ENCODE peak calls at places on chromosomes 5 and 9, in five cellular contexts. One of them, this sample, is unnamed.

GRCh38 chr5:167128581-167128980 is 1162.9 kb upstream of the WWC1 start:
- DNase-seq in kidney tubule cell: no peak
- DNase-seq in GM10248: no peak
- DNase-seq in aorta: no peak
- DNase-seq in NCI-H345: no peak
- DNase-seq in this sample: no peak

GRCh38 chr5:82924990-82925385 is 152.2 kb downstream of the TMEM167A start:
- DNase-seq in aorta: no peak
- DNase-seq in kidney tubule cell: peak; percentile 22
- DNase-seq in GM10248: no peak
- DNase-seq in NCI-H345: no peak
- DNase-seq in this sample: no peak

GRCh38 chr9:129111143-129111761 is at the start of gene PTPA:
- DNase-seq in GM10248: peak; percentile 94
- DNase-seq in kidney tubule cell: peak; percentile 92
- DNase-seq in NCI-H345: peak; percentile 93
- DNase-seq in aorta: peak; percentile 92
- DNase-seq in this sample: no peak

GRCh38 chr9:118609355-118610044 is 759.7 kb downstream of the BRINP1 start:
- DNase-seq in NCI-H345: no peak
- DNase-seq in kidney tubule cell: peak; percentile 75
- DNase-seq in aorta: no peak
- DNase-seq in GM10248: no peak
- DNase-seq in this sample: no peak

GRCh38 chr5:74722271-74722670 is 37.2 kb downstream of the HEXB start:
- DNase-seq in GM10248: no peak
- DNase-seq in NCI-H345: no peak
- DNase-seq in aorta: no peak
- DNase-seq in kidney tubule cell: no peak
- DNase-seq in this sample: no peak

GRCh38 chr9:12809720-12810119 is 34.9 kb downstream of the LURAP1L start:
- DNase-seq in kidney tubule cell: no peak
- DNase-seq in GM10248: no peak
- DNase-seq in NCI-H345: no peak
- DNase-seq in aorta: no peak
- DNase-seq in this sample: no peak

GRCh38 chr9:29668732-29669131 is 2095.5 kb upstream of the C9orf72 start:
- DNase-seq in NCI-H345: no peak
- DNase-seq in aorta: no peak
- DNase-seq in GM10248: no peak
- DNase-seq in kidney tubule cell: no peak
- DNase-seq in this sample: no peak

GRCh38 chr5:115816226-115817042 is at the start of gene CDO1:
- DNase-seq in kidney tubule cell: peak; percentile 32
- DNase-seq in GM10248: peak; percentile 34
- DNase-seq in NCI-H345: peak; percentile 21
- DNase-seq in aorta: peak; percentile 77
- DNase-seq in this sample: peak; percentile 61

GRCh38 chr5:171984748-171985419 is 21.6 kb downstream of the FBXW11 start:
- DNase-seq in NCI-H345: no peak
- DNase-seq in kidney tubule cell: peak; percentile 90
- DNase-seq in GM10248: no peak
- DNase-seq in aorta: no peak
- DNase-seq in this sample: no peak

GRCh38 chr9:136791466-136792276 is 527 bp downstream of the TMEM141 start:
- DNase-seq in GM10248: peak; percentile 50
- DNase-seq in NCI-H345: peak; percentile 62
- DNase-seq in kidney tubule cell: peak; percentile 78
- DNase-seq in aorta: peak; percentile 76
- DNase-seq in this sample: no peak

GRCh38 chr9:73347720-73348119 is 196.1 kb downstream of the ANXA1 start:
- DNase-seq in aorta: no peak
- DNase-seq in GM10248: no peak
- DNase-seq in kidney tubule cell: no peak
- DNase-seq in NCI-H345: no peak
- DNase-seq in this sample: no peak

GRCh38 chr5:111772456-111772855 is 15.5 kb upstream of the NREP start:
- DNase-seq in aorta: no peak
- DNase-seq in NCI-H345: peak; percentile 4
- DNase-seq in kidney tubule cell: peak; percentile 21
- DNase-seq in GM10248: no peak
- DNase-seq in this sample: no peak

GRCh38 chr5:172716796-172717313 is 54.1 kb downstream of the DUSP1 start:
- DNase-seq in GM10248: peak; percentile 81
- DNase-seq in NCI-H345: peak; percentile 73
- DNase-seq in aorta: peak; percentile 90
- DNase-seq in kidney tubule cell: peak; percentile 79
- DNase-seq in this sample: no peak

GRCh38 chr5:80871541-80871961 is 88.6 kb upstream of the RASGRF2 start:
- DNase-seq in aorta: no peak
- DNase-seq in kidney tubule cell: peak; percentile 69
- DNase-seq in GM10248: no peak
- DNase-seq in NCI-H345: no peak
- DNase-seq in this sample: no peak

GRCh38 chr9:113558632-113559502 is 95.3 kb downstream of the RGS3 start:
- DNase-seq in aorta: peak; percentile 93
- DNase-seq in NCI-H345: no peak
- DNase-seq in kidney tubule cell: peak; percentile 49
- DNase-seq in GM10248: no peak
- DNase-seq in this sample: peak; percentile 48